ENCODE peak calls at places on chromosomes 2 and 18, in ten cellular contexts. V is mammary epithelial cell, M is hepatocyte, I is neural progenitor cell, G is endothelial cell of umbilical vein, Q is MM.1S, R is fibroblast of lung, N is IMR-90, Y is GM23338, L is GM12878. J is an unnamed sample.

GRCh38 chr2:189293164-189293563 is 113.6 kb upstream of the COL5A2 start:
- DNase-seq in V (no peak), M (no peak), I (no peak), G (no peak), Q (no peak), R (peak), N (peak), Y (no peak), L (no peak), J (peak)

GRCh38 chr18:13099113-13099512 is 108.0 kb downstream of the CEP192 start:
- DNase-seq in V (no peak), M (no peak), I (no peak), G (no peak), Q (no peak), R (no peak), N (no peak), Y (no peak), L (no peak), J (no peak)

GRCh38 chr18:292271-292670 is 24.4 kb upstream of the THOC1 start:
- DNase-seq in V (no peak), M (no peak), I (no peak), G (peak), Q (no peak), R (no peak), N (no peak), Y (no peak), L (no peak), J (no peak)

GRCh38 chr2:201158111-201158929 is 24.6 kb upstream of the CASP10 start:
- DNase-seq in V (peak), M (peak), I (peak), G (peak), Q (peak), R (peak), N (peak), Y (peak), L (peak), J (peak)

GRCh38 chr2:43106767-43107527 is 119.5 kb downstream of the ZFP36L2 start:
- DNase-seq in V (no peak), M (peak), I (peak), G (no peak), Q (no peak), R (no peak), N (no peak), Y (no peak), L (peak), J (no peak)

GRCh38 chr2:48026865-48027264 is 120.6 kb upstream of the FBXO11 start:
- DNase-seq in V (no peak), M (no peak), I (no peak), G (no peak), Q (no peak), R (no peak), N (no peak), Y (no peak), L (no peak), J (no peak)

GRCh38 chr2:142940606-142941223 is 63.3 kb downstream of the KYNU start:
- DNase-seq in V (no peak), M (no peak), I (peak), G (no peak), Q (no peak), R (no peak), N (no peak), Y (no peak), L (no peak), J (no peak)

GRCh38 chr2:237585590-237586221 is 4.8 kb downstream of the RAB17 start:
- DNase-seq in V (no peak), M (no peak), I (no peak), G (no peak), Q (no peak), R (no peak), N (no peak), Y (no peak), L (no peak), J (no peak)

GRCh38 chr2:111176388-111176787 is 55.7 kb downstream of the BCL2L11 start:
- DNase-seq in V (peak), M (no peak), I (no peak), G (no peak), Q (no peak), R (no peak), N (no peak), Y (no peak), L (no peak), J (no peak)

GRCh38 chr2:226660124-226660523 is 139.5 kb downstream of the IRS1 start:
- DNase-seq in V (no peak), M (no peak), I (no peak), G (no peak), Q (no peak), R (no peak), N (no peak), Y (no peak), L (no peak), J (no peak)

GRCh38 chr2:32788106-32788505 is 158.6 kb upstream of the LTBP1 start:
- DNase-seq in V (no peak), M (no peak), I (no peak), G (peak), Q (no peak), R (no peak), N (no peak), Y (no peak), L (no peak), J (no peak)

GRCh38 chr2:88737385-88737784 is 45.9 kb downstream of the RPIA start:
- DNase-seq in V (no peak), M (no peak), I (no peak), G (peak), Q (no peak), R (peak), N (peak), Y (no peak), L (no peak), J (peak)

GRCh38 chr18:2480536-2480935 is 90.8 kb downstream of the METTL4 start:
- DNase-seq in V (no peak), M (no peak), I (no peak), G (no peak), Q (no peak), R (no peak), N (peak), Y (no peak), L (no peak), J (no peak)
- H2AFZ ChIP-seq in V (no peak), M (no peak), I (no peak), G (no peak), Q (no peak), R (no peak), N (no peak), Y (no peak), L (no peak), J (no peak)

DNA sequence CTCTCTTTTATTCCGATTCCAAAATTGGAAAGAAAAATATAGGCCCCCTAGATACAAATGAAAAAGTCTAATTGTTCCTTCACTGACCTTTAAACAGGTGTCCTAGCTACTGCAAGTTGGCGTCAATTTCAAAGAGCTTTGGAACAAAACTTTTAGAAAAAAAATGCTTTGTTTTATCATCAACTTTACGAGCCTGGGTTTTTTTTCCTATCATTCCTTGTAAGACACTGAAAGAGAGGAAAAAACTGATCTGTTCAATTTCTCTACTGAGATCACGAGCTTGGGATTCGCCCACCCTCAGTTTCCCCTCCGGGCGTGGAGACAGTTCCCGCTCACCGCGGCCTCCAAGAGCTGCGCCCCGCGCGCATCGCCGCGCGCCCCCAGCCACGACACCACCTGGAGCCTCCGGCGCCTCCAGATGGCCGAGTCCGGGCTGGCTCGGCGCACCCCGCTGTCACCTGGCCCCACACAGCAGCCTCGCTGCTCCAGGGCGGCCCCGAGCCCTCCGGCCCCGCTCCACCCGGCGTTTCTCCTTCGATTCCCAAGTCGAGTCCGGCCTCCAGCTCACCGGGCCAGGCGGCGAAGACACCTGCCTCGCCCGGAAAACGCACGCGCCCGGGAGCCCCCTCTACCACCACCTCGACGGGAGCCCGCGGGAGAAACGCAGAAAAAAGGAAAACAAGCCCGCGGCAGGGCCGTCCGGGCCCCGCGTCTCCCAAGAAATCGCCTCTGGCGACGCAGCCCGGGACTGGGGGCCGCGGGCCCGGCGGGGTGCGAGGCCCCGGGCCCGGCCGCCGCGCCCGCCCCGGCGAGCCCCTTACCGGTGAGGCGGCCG is 659 bp downstream of the TBC1D8 start:
- DNase-seq in V (no peak), M (peak), I (peak), G (peak), Q (peak), R (peak), N (no peak), Y (peak), L (no peak), J (no peak)
- TF ChIP-seq CTCF in V (peak), M (no peak), I (no peak), G (no peak), Q (no peak), R (no peak), N (no peak), Y (no peak), L (peak), J (no peak)

GRCh38 chr18:61606068-61606660 is 272.9 kb downstream of the CDH20 start:
- DNase-seq in V (peak), M (peak), I (peak), G (no peak), Q (no peak), R (peak), N (peak), Y (peak), L (no peak), J (peak)

GRCh38 chr18:61605376-61606067 is 272.3 kb downstream of the CDH20 start:
- DNase-seq in V (no peak), M (no peak), I (no peak), G (no peak), Q (no peak), R (no peak), N (no peak), Y (no peak), L (no peak), J (no peak)

GRCh38 chr18:61609131-61609530 is 275.9 kb downstream of the CDH20 start:
- DNase-seq in V (no peak), M (no peak), I (no peak), G (no peak), Q (no peak), R (no peak), N (peak), Y (no peak), L (no peak), J (no peak)

GRCh38 chr18:61608306-61608705 is 275.1 kb downstream of the CDH20 start:
- DNase-seq in V (no peak), M (no peak), I (no peak), G (peak), Q (no peak), R (peak), N (peak), Y (no peak), L (no peak), J (no peak)

DNA sequence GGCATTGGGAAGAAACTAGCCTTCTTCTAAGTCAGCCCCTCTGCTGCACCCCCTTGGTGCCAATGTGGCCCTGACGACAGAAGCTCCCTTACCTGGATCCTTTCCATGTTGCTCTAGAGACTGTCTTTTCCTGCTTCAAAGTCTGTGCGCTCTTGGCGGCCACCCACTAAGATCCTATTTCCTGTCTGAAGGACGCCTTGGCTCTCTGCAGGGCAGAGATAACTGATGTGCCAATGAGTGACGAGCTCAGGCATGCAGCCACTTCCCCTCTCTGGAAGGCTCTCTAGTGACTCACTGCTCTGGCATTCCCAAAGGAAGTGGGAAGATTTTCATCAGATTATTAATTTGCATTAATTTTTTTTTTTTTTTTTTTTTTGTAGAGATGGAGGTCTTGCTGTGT is 273.5 kb downstream of the CDH20 start:
- DNase-seq in V (peak), M (peak), I (peak), G (peak), Q (no peak), R (peak), N (peak), Y (peak), L (no peak), J (peak)
- H3K4me3 ChIP-seq in V (peak), M (peak), I (peak), G (peak), Q (no peak), R (peak), N (peak), Y (peak), L (no peak), J (peak)

GRCh38 chr2:16645088-16645487 is 20.5 kb downstream of the CYRIA start:
- DNase-seq in V (no peak), M (no peak), I (no peak), G (no peak), Q (no peak), R (peak), N (no peak), Y (no peak), L (no peak), J (peak)

GRCh38 chr2:16649353-16650286 is 16.0 kb downstream of the CYRIA start:
- DNase-seq in V (no peak), M (no peak), I (no peak), G (no peak), Q (no peak), R (no peak), N (no peak), Y (no peak), L (no peak), J (no peak)

GRCh38 chr2:16650287-16651249 is 15.1 kb downstream of the CYRIA start:
- DNase-seq in V (peak), M (no peak), I (no peak), G (peak), Q (no peak), R (peak), N (peak), Y (no peak), L (no peak), J (peak)

GRCh38 chr2:16645771-16646559 is 19.7 kb downstream of the CYRIA start:
- DNase-seq in V (no peak), M (no peak), I (no peak), G (no peak), Q (no peak), R (no peak), N (no peak), Y (no peak), L (no peak), J (no peak)

DNA sequence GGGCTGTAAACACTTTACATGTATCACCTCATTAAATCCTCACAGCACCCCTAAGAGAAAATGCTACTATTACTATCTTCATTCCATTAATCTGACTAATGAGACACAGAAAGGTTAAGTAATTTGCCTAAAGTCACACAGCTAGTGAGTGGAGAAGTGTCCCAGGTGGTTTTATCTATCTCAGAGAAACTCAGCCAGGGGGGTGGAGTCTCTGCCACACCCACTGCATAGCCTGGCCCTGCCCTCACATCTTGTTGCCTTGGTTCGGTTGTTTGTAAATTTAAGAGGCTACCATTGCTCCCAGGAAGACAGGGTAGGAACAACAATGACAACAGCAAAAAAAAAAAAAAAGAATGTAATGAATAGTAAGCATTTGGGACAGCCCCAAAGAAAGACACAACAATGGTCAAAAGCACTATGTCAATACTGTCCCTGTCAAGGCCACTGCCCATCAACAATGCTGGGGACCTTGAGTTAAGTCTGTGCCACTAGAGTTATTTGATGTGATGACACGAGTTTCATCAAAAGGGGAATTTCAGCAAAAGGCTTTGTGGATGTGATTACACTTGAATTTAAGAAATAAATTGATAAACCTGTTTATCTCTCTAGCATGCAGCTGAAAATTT is 17.5 kb downstream of the CYRIA start:
- DNase-seq in V (no peak), M (no peak), I (no peak), G (no peak), Q (no peak), R (no peak), N (no peak), Y (no peak), L (no peak), J (no peak)
- H2AFZ ChIP-seq in V (no peak), M (no peak), I (no peak), G (no peak), Q (no peak), R (no peak), N (no peak), Y (no peak), L (no peak), J (no peak)

GRCh38 chr2:85135066-85135914 is 2.1 kb downstream of the TCF7L1 start:
- DNase-seq in V (no peak), M (no peak), I (peak), G (no peak), Q (no peak), R (no peak), N (no peak), Y (peak), L (no peak), J (no peak)
- TF ChIP-seq CTCF in V (no peak), M (no peak), I (no peak), G (no peak), Q (no peak), R (no peak), N (no peak), Y (no peak), L (no peak), J (no peak)

GRCh38 chr18:24492445-24492844 is 32.0 kb downstream of the HRH4 start:
- DNase-seq in V (no peak), M (no peak), I (no peak), G (no peak), Q (peak), R (no peak), N (no peak), Y (peak), L (peak), J (no peak)
- H3K4me3 ChIP-seq in V (no peak), M (no peak), I (no peak), G (no peak), Q (peak), R (no peak), N (no peak), Y (no peak), L (peak), J (no peak)